ENCODE peak calls at places on chromosomes 16 and 17, in four cellular contexts. Z is K562, E is HepG2, H is H1. R is an unnamed sample.

GRCh38 chr16:14455577-14455976 is 174.5 kb downstream of the PARN start:
- DNase-seq in Z (peak; percentile 13), E (peak; percentile 18), H (no peak), R (no peak)

GRCh38 chr17:82095777-82096708 is 2.0 kb downstream of the FASN start:
- DNase-seq in Z (no peak), E (no peak), H (no peak), R (no peak)

GRCh38 chr17:72724375-72724774 is 368.1 kb downstream of the SLC39A11 start:
- DNase-seq in Z (no peak), E (no peak), H (no peak), R (no peak)

GRCh38 chr17:19237389-19238166 is 412 bp downstream of the EPN2 start:
- DNase-seq in Z (peak; percentile 64), E (no peak), H (peak; percentile 84), R (no peak)

GRCh38 chr17:9645858-9646555 is 690 bp downstream of the USP43 start:
- DNase-seq in Z (peak; percentile 12), E (peak; percentile 30), H (peak; percentile 76), R (no peak)

GRCh38 chr16:4698321-4699029 is 5.1 kb downstream of the NUDT16L1 start:
- DNase-seq in Z (no peak), E (no peak), H (no peak), R (no peak)

GRCh38 chr16:57689772-57690558 is 4.6 kb upstream of the DRC7 start:
- DNase-seq in Z (peak; percentile 89), E (no peak), H (no peak), R (peak; percentile 57)

GRCh38 chr16:84928679-84929420 is 82.5 kb downstream of the ZDHHC7 start:
- DNase-seq in Z (peak; percentile 65), E (no peak), H (no peak), R (no peak)

GRCh38 chr17:67818110-67819002 is 6.9 kb upstream of the BPTF start:
- DNase-seq in Z (no peak), E (no peak), H (no peak), R (peak; percentile 88)

GRCh38 chr16:19804538-19805323 is 79.9 kb downstream of the GPRC5B start:
- DNase-seq in Z (no peak), E (no peak), H (peak; percentile 55), R (no peak)

GRCh38 chr17:73645050-73645871 is 1.0 kb upstream of the SDK2 start:
- DNase-seq in Z (no peak), E (no peak), H (no peak), R (no peak)

GRCh38 chr16:55510185-55510805 is 1.4 kb downstream of the LPCAT2 start:
- DNase-seq in Z (no peak), E (no peak), H (no peak), R (no peak)

GRCh38 chr17:13638855-13639458 is 37.2 kb upstream of the HS3ST3A1 start:
- DNase-seq in Z (no peak), E (no peak), H (no peak), R (no peak)

GRCh38 chr17:35612924-35613521 is 25.9 kb downstream of the AP2B1 start:
- DNase-seq in Z (peak; percentile 18), E (peak; percentile 48), H (peak; percentile 55), R (no peak)

GRCh38 chr16:83973581-83974385 is 5.7 kb downstream of the NECAB2 start:
- DNase-seq in Z (no peak), E (no peak), H (no peak), R (no peak)

GRCh38 chr17:56358651-56359050 is 205.4 kb downstream of the ANKFN1 start:
- DNase-seq in Z (no peak), E (no peak), H (no peak), R (no peak)

GRCh38 chr16:59210955-59211541 is 476.9 kb upstream of the GOT2 start:
- DNase-seq in Z (no peak), E (peak; percentile 92), H (no peak), R (no peak)

GRCh38 chr17:78010759-78011158 is 52.3 kb downstream of the TNRC6C start:
- DNase-seq in Z (no peak), E (no peak), H (no peak), R (no peak)

GRCh38 chr16:24504467-24505345 is 34.7 kb upstream of the RBBP6 start:
- DNase-seq in Z (peak; percentile 74), E (peak; percentile 67), H (peak; percentile 72), R (peak; percentile 17)

GRCh38 chr17:80260791-80261158 is at the start of gene RNF213:
- DNase-seq in Z (peak; percentile 95), E (no peak), H (peak; percentile 66), R (no peak)

GRCh38 chr17:55726440-55726839 is 3.8 kb upstream of the TMEM100 start:
- DNase-seq in Z (no peak), E (no peak), H (no peak), R (no peak)

GRCh38 chr17:62179525-62180161 is 114.6 kb upstream of the MED13 start:
- DNase-seq in Z (peak; percentile 40), E (peak; percentile 52), H (no peak), R (no peak)

GRCh38 chr16:66324785-66325184 is 41.7 kb upstream of the CDH5 start:
- DNase-seq in Z (peak; percentile 20), E (peak; percentile 23), H (peak; percentile 63), R (no peak)

GRCh38 chr16:57630931-57631845 is 2.8 kb downstream of the ADGRG1 start:
- DNase-seq in Z (no peak), E (no peak), H (no peak), R (no peak)

GRCh38 chr16:57462978-57463362 is 491 bp downstream of the POLR2C start:
- DNase-seq in Z (no peak), E (no peak), H (no peak), R (no peak)

GRCh38 chr17:4506892-4507291 is 8.2 kb downstream of the SPNS2 start:
- DNase-seq in Z (no peak), E (no peak), H (no peak), R (no peak)

GRCh38 chr16:83813818-83814653 is 6.3 kb downstream of the HSBP1 start:
- DNase-seq in Z (no peak), E (peak; percentile 73), H (peak; percentile 26), R (no peak)

GRCh38 chr17:40461036-40461721 is 17.9 kb downstream of the IGFBP4 start:
- DNase-seq in Z (no peak), E (no peak), H (no peak), R (no peak)

GRCh38 chr17:38540514-38540913 is 65.2 kb downstream of the SRCIN1 start:
- DNase-seq in Z (no peak), E (no peak), H (no peak), R (no peak)

GRCh38 chr17:80051681-80052080 is 15.2 kb downstream of the CCDC40 start:
- DNase-seq in Z (no peak), E (no peak), H (no peak), R (no peak)

GRCh38 chr16:9904526-9904925 is 277.7 kb downstream of the GRIN2A start:
- DNase-seq in Z (no peak), E (no peak), H (no peak), R (no peak)

GRCh38 chr16:9909072-9909471 is 273.2 kb downstream of the GRIN2A start:
- DNase-seq in Z (no peak), E (no peak), H (no peak), R (no peak)

GRCh38 chr16:9911231-9911630 is 271.0 kb downstream of the GRIN2A start:
- DNase-seq in Z (no peak), E (no peak), H (no peak), R (no peak)

GRCh38 chr16:9908613-9909012 is 273.6 kb downstream of the GRIN2A start:
- DNase-seq in Z (no peak), E (no peak), H (no peak), R (no peak)

DNA sequence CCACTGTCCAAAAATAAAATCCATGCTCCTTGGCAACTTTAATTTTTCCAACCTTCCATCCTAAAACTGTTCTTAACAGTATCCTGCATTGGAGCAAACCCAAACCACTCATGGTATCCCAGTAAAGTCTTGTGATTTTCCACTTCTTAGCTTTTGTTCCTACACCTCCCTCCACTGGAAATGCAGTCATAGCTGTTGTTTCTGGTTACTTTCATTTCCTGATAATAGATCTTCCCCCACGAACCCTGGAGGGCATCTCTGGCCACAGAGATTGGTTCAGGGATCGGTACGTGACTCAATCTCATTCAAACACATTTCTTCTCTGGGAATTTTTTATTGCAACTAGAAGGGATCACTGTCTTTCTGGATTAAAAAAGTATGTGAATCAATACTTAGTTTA is 276.0 kb downstream of the GRIN2A start:
- DNase-seq in Z (no peak), E (no peak), H (no peak), R (no peak)
- TF ChIP-seq RFX5 in Z (no peak), E (no peak), H (no peak), R (no peak)

DNA sequence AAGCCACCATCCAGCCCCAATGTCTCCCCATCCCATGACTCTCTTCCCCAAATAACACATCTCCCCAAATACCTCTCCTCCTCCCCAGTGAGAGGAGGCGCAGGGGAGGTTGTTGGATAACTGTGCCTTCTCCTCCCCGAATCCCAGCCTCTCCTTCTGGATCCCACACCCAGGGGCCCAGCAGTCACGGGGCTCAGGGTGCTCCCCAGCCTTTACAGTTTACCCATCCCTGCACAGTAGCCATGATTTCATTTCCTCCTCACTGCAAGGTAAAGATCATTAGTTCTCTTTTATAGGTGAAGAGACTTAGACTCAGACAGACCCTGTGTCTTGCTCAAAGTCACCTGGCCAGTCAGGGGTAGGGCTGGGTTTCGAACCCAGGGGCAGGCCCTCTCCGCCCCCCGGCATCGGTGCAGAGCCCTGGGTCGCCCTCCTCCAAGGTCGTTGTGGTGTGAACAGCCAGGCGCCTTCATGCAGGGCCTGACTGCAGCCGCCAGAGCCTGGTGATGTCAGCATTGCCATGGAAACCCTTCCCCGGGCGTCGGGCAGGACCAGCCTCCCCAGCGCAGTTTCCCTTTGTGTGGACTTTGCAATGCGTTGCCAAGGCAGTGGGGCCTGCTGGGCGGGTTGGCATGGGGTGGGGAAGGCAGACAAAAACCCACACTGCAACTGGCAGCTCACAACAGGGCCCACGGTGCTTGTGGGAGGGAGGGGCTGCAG is 53.3 kb upstream of the TOB1 start:
- DNase-seq in Z (peak; percentile 42), E (peak; percentile 86), H (peak; percentile 82), R (no peak)
- TF ChIP-seq CREB1 in Z (no peak), E (peak; percentile 57), H (peak; percentile 56), R (peak; percentile 34)

GRCh38 chr17:50612281-50612680 is 22.4 kb upstream of the ABCC3 start:
- DNase-seq in Z (no peak), E (no peak), H (no peak), R (no peak)

GRCh38 chr17:50613596-50613995 is 21.1 kb upstream of the ABCC3 start:
- DNase-seq in Z (no peak), E (no peak), H (no peak), R (no peak)

GRCh38 chr17:50611639-50612038 is 23.0 kb upstream of the ABCC3 start:
- DNase-seq in Z (no peak), E (no peak), H (no peak), R (no peak)

GRCh38 chr17:50614471-50615051 is 20.1 kb upstream of the ABCC3 start:
- DNase-seq in Z (no peak), E (no peak), H (no peak), R (no peak)

GRCh38 chr17:50613007-50613406 is 21.7 kb upstream of the ABCC3 start:
- DNase-seq in Z (no peak), E (no peak), H (no peak), R (no peak)
- TF ChIP-seq RFX5 in Z (no peak), E (no peak), H (no peak), R (no peak)

GRCh38 chr16:10831899-10832886 is 13.6 kb upstream of the TVP23A start:
- DNase-seq in Z (no peak), E (no peak), H (no peak), R (no peak)
- TF ChIP-seq CREB1 in Z (no peak), E (no peak), H (no peak), R (no peak)